ENCODE peak calls at places on chromosome 17, in five cellular contexts. G is HepG2, J is A549, M is K562, N is GM12878. O is an unnamed sample.

GRCh38 chr17:57989011-57989345 is 924 bp upstream of the VEZF1 start:
- DNase-seq in G (peak), M (peak), J (peak), N (no peak), O (no peak)

GRCh38 chr17:49602783-49603182 is 27.1 kb downstream of the NXPH3 start:
- DNase-seq in N (no peak), M (no peak), G (no peak), J (no peak), O (no peak)

GRCh38 chr17:56499799-56500388 is 93.6 kb upstream of the NOG start:
- DNase-seq in J (peak), N (no peak), G (peak), M (peak), O (peak)

GRCh38 chr17:42306385-42306667 is 18.0 kb downstream of the STAT5A start:
- DNase-seq in J (no peak), N (no peak), G (no peak), M (no peak), O (no peak)

GRCh38 chr17:70621593-70621992 is 452.3 kb downstream of the KCNJ2 start:
- DNase-seq in G (no peak), M (no peak), N (no peak), J (no peak), O (no peak)

GRCh38 chr17:81471804-81472456 is 40.7 kb downstream of the ACTG1 start:
- DNase-seq in N (no peak), M (peak), J (peak), G (peak), O (peak)

GRCh38 chr17:74098378-74099024 is 105.0 kb upstream of the RPL38 start:
- DNase-seq in M (no peak), N (no peak), G (no peak), J (no peak), O (no peak)

GRCh38 chr17:21452377-21453143 is 76.4 kb downstream of the KCNJ12 start:
- DNase-seq in M (peak), N (no peak), J (peak), G (peak), O (peak)

GRCh38 chr17:7483238-7484066 is 714 bp upstream of the POLR2A start:
- DNase-seq in N (peak), J (peak), G (peak), M (peak), O (peak)

GRCh38 chr17:8946476-8946875 is 19.0 kb downstream of the PIK3R5 start:
- DNase-seq in G (no peak), N (no peak), M (no peak), J (no peak), O (no peak)
- TF ChIP-seq JUNB in G (no peak), N (no peak), M (no peak), J (no peak), O (no peak)

GRCh38 chr17:65554568-65555223 is 6.8 kb downstream of the AXIN2 start:
- DNase-seq in J (no peak), G (no peak), N (no peak), M (no peak), O (no peak)
- TF ChIP-seq REST in J (no peak), G (no peak), N (no peak), M (no peak), O (no peak)

GRCh38 chr17:29585080-29585751 is 4.2 kb downstream of the GIT1 start:
- DNase-seq in J (no peak), G (no peak), M (peak), N (no peak), O (peak)
- TF ChIP-seq JUNB in J (no peak), G (no peak), M (no peak), N (no peak), O (no peak)

GRCh38 chr17:20155258-20156195 is 146.4 kb downstream of the SPECC1 start:
- DNase-seq in N (peak), M (peak), G (peak), J (peak), O (peak)

GRCh38 chr17:20158580-20158979 is 149.4 kb downstream of the SPECC1 start:
- DNase-seq in M (no peak), J (no peak), N (no peak), G (no peak), O (no peak)

GRCh38 chr17:20157078-20157360 is 147.9 kb downstream of the SPECC1 start:
- DNase-seq in G (no peak), N (no peak), J (no peak), M (no peak), O (no peak)

GRCh38 chr17:20154601-20155000 is 145.4 kb downstream of the SPECC1 start:
- DNase-seq in J (no peak), M (no peak), G (no peak), N (no peak), O (no peak)

GRCh38 chr17:20156196-20157077 is 147.3 kb downstream of the SPECC1 start:
- DNase-seq in M (peak), G (peak), J (peak), N (no peak), O (peak)
- TF ChIP-seq REST in M (no peak), G (no peak), J (no peak), N (no peak), O (no peak)

GRCh38 chr17:80374732-80375118 is 40.2 kb upstream of the ENDOV start:
- DNase-seq in G (no peak), N (no peak), M (no peak), J (no peak), O (no peak)

GRCh38 chr17:80374039-80374731 is 40.8 kb upstream of the ENDOV start:
- DNase-seq in N (no peak), J (no peak), G (no peak), M (no peak), O (no peak)

GRCh38 chr17:80371196-80371595 is 43.8 kb upstream of the ENDOV start:
- DNase-seq in M (no peak), G (no peak), N (no peak), J (no peak), O (no peak)

GRCh38 chr17:80372456-80372855 is 42.5 kb upstream of the ENDOV start:
- DNase-seq in M (no peak), G (no peak), N (no peak), J (no peak), O (no peak)

GRCh38 chr17:80372922-80373570 is 41.9 kb upstream of the ENDOV start:
- DNase-seq in J (no peak), M (no peak), N (no peak), G (no peak), O (no peak)
- TF ChIP-seq JUNB in J (no peak), M (no peak), N (no peak), G (no peak), O (no peak)

GRCh38 chr17:38892620-38893019 is 22.8 kb downstream of the LASP1 start:
- DNase-seq in M (no peak), G (no peak), N (no peak), J (no peak), O (no peak)

GRCh38 chr17:38893113-38893512 is 23.3 kb downstream of the LASP1 start:
- DNase-seq in J (no peak), G (no peak), M (peak), N (no peak), O (no peak)

GRCh38 chr17:38892083-38892482 is 22.2 kb downstream of the LASP1 start:
- DNase-seq in M (no peak), N (no peak), G (no peak), J (no peak), O (no peak)

GRCh38 chr17:38894276-38894675 is 24.4 kb downstream of the LASP1 start:
- DNase-seq in J (no peak), G (no peak), N (no peak), M (peak), O (no peak)

GRCh38 chr17:38893612-38894011 is 23.8 kb downstream of the LASP1 start:
- DNase-seq in N (no peak), M (peak), J (no peak), G (no peak), O (no peak)
- TF ChIP-seq REST in N (no peak), M (no peak), J (no peak), G (no peak), O (no peak)